ENCODE peak calls at places on chromosomes 16 and 17, in five cellular contexts. K is activated CD4-positive, alpha-beta T cell treated with anti-CD3 and anti-CD28 coated beads for 4 hours; U is SW 1271; D is Peyer's patch; W is GOT3. X is an unnamed sample.
A peak's percentile ranks its signal among the peaks of the same experiment; 100 is the strongest.

GRCh38 chr16:64590516-64590915 is 531.3 kb downstream of the CDH11 start:
- DNase-seq in K (no peak), U (no peak), D (no peak), W (no peak), X (no peak)

GRCh38 chr16:57091200-57091989 is 988 bp upstream of the CPNE2 start:
- DNase-seq in K (no peak), U (no peak), D (peak; percentile 62), W (no peak), X (no peak)

GRCh38 chr17:62801553-62801952 is 6.6 kb downstream of the MARCHF10 start:
- DNase-seq in K (no peak), U (no peak), D (no peak), W (no peak), X (no peak)

GRCh38 chr17:50661795-50662391 is 27.2 kb downstream of the ABCC3 start:
- DNase-seq in K (no peak), U (peak; percentile 70), D (peak; percentile 86), W (no peak), X (peak; percentile 79)

GRCh38 chr16:12511308-12511707 is 292.4 kb downstream of the CPPED1 start:
- DNase-seq in K (no peak), U (no peak), D (no peak), W (no peak), X (no peak)

GRCh38 chr16:80347900-80348299 is 192.9 kb upstream of the DYNLRB2 start:
- DNase-seq in K (no peak), U (no peak), D (no peak), W (no peak), X (no peak)

GRCh38 chr16:88886915-88887521 is 20.6 kb upstream of the PABPN1L start:
- DNase-seq in K (no peak), U (no peak), D (peak; percentile 75), W (no peak), X (no peak)

GRCh38 chr16:23578096-23578830 is 17.9 kb downstream of the NDUFAB1 start:
- DNase-seq in K (no peak), U (no peak), D (no peak), W (no peak), X (no peak)

GRCh38 chr17:66347661-66348604 is 45.5 kb downstream of the PRKCA start:
- DNase-seq in K (peak; percentile 18), U (no peak), D (no peak), W (no peak), X (no peak)

GRCh38 chr17:9924735-9925191 is 19.7 kb upstream of the RCVRN start:
- DNase-seq in K (no peak), U (peak; percentile 26), D (no peak), W (no peak), X (peak; percentile 43)

GRCh38 chr17:18027280-18027679 is 11.7 kb downstream of the ATPAF2 start:
- DNase-seq in K (no peak), U (no peak), D (peak; percentile 19), W (no peak), X (no peak)

GRCh38 chr16:2284001-2284770 is 16.3 kb upstream of the RNPS1 start:
- DNase-seq in K (no peak), U (no peak), D (no peak), W (no peak), X (no peak)

GRCh38 chr16:2687531-2688308 is 5.4 kb downstream of the KCTD5 start:
- DNase-seq in K (no peak), U (no peak), D (no peak), W (no peak), X (no peak)

GRCh38 chr16:89506113-89506504 is 2.1 kb upstream of the SPG7 start:
- DNase-seq in K (no peak), U (no peak), D (peak; percentile 60), W (no peak), X (no peak)

GRCh38 chr16:27254262-27254811 is 14.2 kb downstream of the NSMCE1 start:
- DNase-seq in K (no peak), U (no peak), D (peak; percentile 35), W (no peak), X (no peak)

GRCh38 chr17:77319211-77320031 is 178.7 kb downstream of the SEC14L1 start:
- DNase-seq in K (peak; percentile 79), U (peak; percentile 74), D (peak; percentile 95), W (peak; percentile 41), X (no peak)

GRCh38 chr16:46975165-46975564 is 1.7 kb upstream of the DNAJA2 start:
- DNase-seq in K (no peak), U (no peak), D (no peak), W (no peak), X (no peak)

GRCh38 chr16:117381-118365 is 20.8 kb downstream of the NPRL3 start:
- DNase-seq in K (peak; percentile 70), U (peak; percentile 18), D (peak; percentile 81), W (no peak), X (no peak)

GRCh38 chr16:47503936-47504335 is 42.8 kb downstream of the PHKB start:
- DNase-seq in K (no peak), U (no peak), D (peak; percentile 50), W (no peak), X (no peak)

GRCh38 chr17:13273744-13274295 is 256.0 kb upstream of the ELAC2 start:
- DNase-seq in K (no peak), U (no peak), D (no peak), W (no peak), X (no peak)

GRCh38 chr16:4612474-4612931 is 2.2 kb downstream of the UBALD1 start:
- DNase-seq in K (no peak), U (no peak), D (no peak), W (no peak), X (no peak)

GRCh38 chr17:62059394-62059793 is 5.7 kb downstream of the MED13 start:
- DNase-seq in K (no peak), U (no peak), D (no peak), W (no peak), X (no peak)

GRCh38 chr17:43779145-43780125 is 658 bp upstream of the DUSP3 start:
- DNase-seq in K (no peak), U (no peak), D (no peak), W (no peak), X (no peak)

GRCh38 chr17:63760771-63761539 is 12.4 kb downstream of the CCDC47 start:
- DNase-seq in K (no peak), U (no peak), D (no peak), W (no peak), X (no peak)

GRCh38 chr17:12568358-12569251 is 97.1 kb upstream of the MYOCD start:
- DNase-seq in K (no peak), U (no peak), D (no peak), W (no peak), X (no peak)

GRCh38 chr16:75263963-75264445 is 12.6 kb upstream of the BCAR1 start:
- DNase-seq in K (no peak), U (no peak), D (peak; percentile 76), W (no peak), X (no peak)

GRCh38 chr17:7502987-7503386 is 18.8 kb downstream of the POLR2A start:
- DNase-seq in K (no peak), U (no peak), D (no peak), W (no peak), X (no peak)

GRCh38 chr16:71367243-71367976 is 8.9 kb downstream of the CALB2 start:
- DNase-seq in K (no peak), U (no peak), D (peak; percentile 54), W (no peak), X (no peak)